ENCODE peak calls at places on chromosomes 3 and 15, in seven cellular contexts. M is SIG-M5, G is cerebellar cortex, U is AG09309, E is CD14-positive monocyte, O is KG1, R is HT-29. C is an unnamed sample.

GRCh38 chr3:50610181-50610971 is 1.2 kb downstream of the CISH start:
- DNase-seq in M (no peak), G (no peak), U (no peak), E (no peak), O (no peak), R (peak), C (no peak)

GRCh38 chr3:114824014-114824413 is 323.1 kb downstream of the ZBTB20 start:
- DNase-seq in M (no peak), G (no peak), U (no peak), E (no peak), O (no peak), R (no peak), C (no peak)

GRCh38 chr15:88911766-88912118 is 1.4 kb downstream of the MFGE8 start:
- DNase-seq in M (no peak), G (no peak), U (no peak), E (no peak), O (no peak), R (peak), C (no peak)

GRCh38 chr15:96344120-96344705 is 13.7 kb downstream of the NR2F2 start:
- DNase-seq in M (no peak), G (no peak), U (no peak), E (no peak), O (no peak), R (no peak), C (no peak)

GRCh38 chr3:196849180-196849721 is 18.5 kb upstream of the SENP5 start:
- DNase-seq in M (no peak), G (no peak), U (no peak), E (no peak), O (no peak), R (no peak), C (no peak)

GRCh38 chr15:87743557-87743956 is 513.0 kb downstream of the NTRK3 start:
- DNase-seq in M (no peak), G (no peak), U (no peak), E (no peak), O (no peak), R (no peak), C (no peak)

GRCh38 chr15:94739639-94740038 is 508.3 kb downstream of the MCTP2 start:
- DNase-seq in M (no peak), G (no peak), U (no peak), E (no peak), O (no peak), R (no peak), C (no peak)

GRCh38 chr3:183360971-183361624 is 67.3 kb downstream of the MCF2L2 start:
- DNase-seq in M (no peak), G (no peak), U (no peak), E (no peak), O (no peak), R (no peak), C (no peak)

GRCh38 chr3:123880998-123881561 is 3.1 kb downstream of the MYLK start:
- DNase-seq in M (no peak), G (peak), U (no peak), E (no peak), O (no peak), R (peak), C (no peak)

GRCh38 chr15:88989578-88989977 is 76.4 kb upstream of the MFGE8 start:
- DNase-seq in M (no peak), G (no peak), U (peak), E (no peak), O (no peak), R (no peak), C (peak)

GRCh38 chr3:97971679-97972567 is at the start of gene RIOX2:
- DNase-seq in M (no peak), G (peak), U (no peak), E (peak), O (peak), R (peak), C (peak)

GRCh38 chr15:48644827-48645557 is 517 bp downstream of the FBN1 start:
- DNase-seq in M (no peak), G (peak), U (no peak), E (no peak), O (no peak), R (no peak), C (no peak)

GRCh38 chr3:169173636-169174035 is 489.9 kb downstream of the MECOM start:
- DNase-seq in M (no peak), G (no peak), U (no peak), E (no peak), O (no peak), R (no peak), C (no peak)

GRCh38 chr3:119292666-119293065 is 1.5 kb upstream of the ARHGAP31 start:
- DNase-seq in M (no peak), G (no peak), U (no peak), E (no peak), O (no peak), R (no peak), C (no peak)

GRCh38 chr3:38047896-38048295 is 8.9 kb downstream of the DLEC1 start:
- DNase-seq in M (no peak), G (no peak), U (no peak), E (no peak), O (no peak), R (no peak), C (no peak)

GRCh38 chr3:156742401-156742800 is 68.0 kb downstream of the TIPARP start:
- DNase-seq in M (no peak), G (peak), U (no peak), E (no peak), O (no peak), R (no peak), C (no peak)

GRCh38 chr15:36075333-36075732 is 504.1 kb upstream of the CDIN1 start:
- DNase-seq in M (no peak), G (no peak), U (peak), E (no peak), O (no peak), R (no peak), C (peak)

GRCh38 chr3:155673411-155673810 is 71.5 kb downstream of the PLCH1 start:
- DNase-seq in M (no peak), G (no peak), U (no peak), E (no peak), O (no peak), R (no peak), C (no peak)

GRCh38 chr3:44632193-44632592 is 7.4 kb downstream of the ZNF197 start:
- DNase-seq in M (no peak), G (no peak), U (no peak), E (no peak), O (no peak), R (no peak), C (no peak)

GRCh38 chr3:127911421-127911931 is 3.6 kb upstream of the KBTBD12 start:
- DNase-seq in M (no peak), G (no peak), U (no peak), E (no peak), O (no peak), R (no peak), C (no peak)